ENCODE peak calls at places on chromosomes 5 and 9, in ten cellular contexts. Z, T, K, R, V, N, G, S, C and L are unnamed samples.

GRCh38 chr9:134525070-134525815 is 116.4 kb upstream of the COL5A1 start:
- DNase-seq in R (no peak), V (no peak), C (no peak), K (peak), N (no peak), Z (no peak), T (no peak), S (peak), G (no peak), L (no peak)

GRCh38 chr5:73619606-73620334 is 6.2 kb upstream of the ARHGEF28 start:
- DNase-seq in K (no peak), T (no peak), C (no peak), S (no peak), V (no peak), N (no peak), R (no peak), Z (no peak), G (no peak), L (no peak)

GRCh38 chr5:116494784-116495480 is 79.7 kb downstream of the SEMA6A start:
- DNase-seq in T (no peak), K (no peak), V (no peak), R (no peak), Z (no peak), C (no peak), S (no peak), N (no peak), G (no peak), L (no peak)

GRCh38 chr5:149228610-149229297 is 42.9 kb upstream of the AFAP1L1 start:
- DNase-seq in C (no peak), T (peak), N (peak), Z (no peak), S (peak), G (peak), K (no peak), R (peak), V (peak), L (peak)

GRCh38 chr5:171314728-171315385 is 5.8 kb downstream of the TLX3 start:
- DNase-seq in Z (no peak), R (no peak), N (no peak), K (no peak), C (no peak), T (no peak), G (no peak), V (no peak), S (no peak), L (no peak)

GRCh38 chr9:126233175-126233574 is 93.5 kb upstream of the MVB12B start:
- DNase-seq in C (no peak), K (no peak), R (no peak), Z (no peak), N (no peak), G (no peak), V (peak), S (no peak), T (no peak), L (no peak)

GRCh38 chr9:123399803-123400378 is 43.9 kb downstream of the CRB2 start:
- DNase-seq in V (peak), Z (no peak), R (peak), N (no peak), K (no peak), G (no peak), T (peak), S (peak), C (no peak), L (no peak)

GRCh38 chr5:175230299-175230698 is 213.7 kb downstream of the DRD1 start:
- DNase-seq in N (no peak), C (no peak), G (no peak), K (no peak), V (no peak), R (no peak), T (no peak), S (no peak), Z (no peak), L (no peak)

GRCh38 chr5:42518595-42519067 is 95.4 kb downstream of the GHR start:
- DNase-seq in C (no peak), N (peak), T (no peak), R (no peak), V (no peak), S (no peak), K (no peak), G (peak), Z (peak), L (no peak)

GRCh38 chr5:1033178-1033577 is 24.6 kb downstream of the NKD2 start:
- DNase-seq in N (no peak), K (no peak), S (no peak), R (no peak), T (no peak), Z (no peak), V (peak), C (no peak), G (peak), L (no peak)

GRCh38 chr5:128498844-128499455 is 39.1 kb downstream of the FBN2 start:
- DNase-seq in G (no peak), Z (no peak), N (no peak), V (peak), T (peak), S (no peak), R (peak), C (no peak), K (no peak), L (no peak)

GRCh38 chr5:173969167-173970049 is 19.6 kb upstream of the C5orf47 start:
- DNase-seq in N (no peak), C (no peak), G (no peak), K (no peak), V (no peak), Z (no peak), R (peak), T (peak), S (no peak), L (no peak)

GRCh38 chr9:110583237-110583636 is 3.7 kb upstream of the SVEP1 start:
- DNase-seq in N (no peak), C (no peak), G (no peak), K (no peak), S (no peak), Z (no peak), T (peak), R (no peak), V (no peak), L (no peak)

GRCh38 chr5:173602423-173602822 is 14.0 kb downstream of the BOD1 start:
- DNase-seq in K (no peak), R (no peak), T (no peak), V (no peak), S (no peak), C (no peak), G (no peak), Z (no peak), N (peak), L (peak)

GRCh38 chr9:13911473-13911872 is 402.5 kb downstream of the NFIB start:
- DNase-seq in T (no peak), V (no peak), Z (no peak), C (no peak), N (no peak), G (no peak), S (no peak), R (no peak), K (no peak), L (no peak)

GRCh38 chr5:103433216-103433615 is 129.4 kb downstream of the NUDT12 start:
- DNase-seq in S (no peak), C (no peak), G (no peak), R (no peak), Z (no peak), N (no peak), V (no peak), T (no peak), K (no peak), L (no peak)

GRCh38 chr5:93581738-93582414 is 857 bp upstream of the NR2F1-AS1 start:
- DNase-seq in K (no peak), C (no peak), R (no peak), G (peak), Z (no peak), S (no peak), N (no peak), T (peak), V (no peak), L (peak)

GRCh38 chr9:99398241-99398640 is 176.2 kb downstream of the SEC61B start:
- DNase-seq in C (no peak), Z (no peak), R (no peak), T (no peak), S (no peak), G (no peak), N (no peak), K (no peak), V (no peak), L (no peak)

GRCh38 chr9:9117866-9118265 is 1318.3 kb upstream of the DMAC1 start:
- DNase-seq in G (no peak), R (no peak), C (no peak), Z (no peak), K (no peak), N (no peak), S (no peak), T (no peak), V (no peak), L (no peak)

GRCh38 chr5:96008987-96009647 is 47.5 kb upstream of the ELL2 start:
- DNase-seq in C (no peak), G (no peak), T (no peak), N (no peak), V (no peak), K (no peak), R (no peak), S (no peak), Z (no peak), L (no peak)

GRCh38 chr5:55421074-55421529 is 113.3 kb downstream of the MTREX start:
- DNase-seq in G (no peak), V (no peak), N (no peak), Z (no peak), C (no peak), R (no peak), K (no peak), T (no peak), S (no peak), L (no peak)

GRCh38 chr9:121930970-121931369 is 162.1 kb downstream of the TTLL11 start:
- DNase-seq in G (no peak), Z (no peak), K (no peak), T (no peak), V (no peak), N (no peak), C (no peak), R (no peak), S (no peak), L (no peak)

GRCh38 chr5:137507150-137507549 is 8.0 kb upstream of the SPOCK1 start:
- DNase-seq in K (no peak), N (no peak), G (no peak), R (no peak), C (no peak), Z (no peak), V (no peak), T (no peak), S (no peak), L (no peak)

GRCh38 chr5:150469718-150470470 is 20.4 kb upstream of the RPS14 start:
- DNase-seq in T (peak), G (no peak), N (no peak), V (no peak), S (no peak), R (no peak), K (no peak), Z (no peak), C (no peak), L (no peak)
- TF ChIP-seq EP300 in T (peak), G (no peak), N (no peak), V (peak), S (no peak), R (no peak), K (no peak), Z (no peak), C (no peak), L (no peak)

DNA sequence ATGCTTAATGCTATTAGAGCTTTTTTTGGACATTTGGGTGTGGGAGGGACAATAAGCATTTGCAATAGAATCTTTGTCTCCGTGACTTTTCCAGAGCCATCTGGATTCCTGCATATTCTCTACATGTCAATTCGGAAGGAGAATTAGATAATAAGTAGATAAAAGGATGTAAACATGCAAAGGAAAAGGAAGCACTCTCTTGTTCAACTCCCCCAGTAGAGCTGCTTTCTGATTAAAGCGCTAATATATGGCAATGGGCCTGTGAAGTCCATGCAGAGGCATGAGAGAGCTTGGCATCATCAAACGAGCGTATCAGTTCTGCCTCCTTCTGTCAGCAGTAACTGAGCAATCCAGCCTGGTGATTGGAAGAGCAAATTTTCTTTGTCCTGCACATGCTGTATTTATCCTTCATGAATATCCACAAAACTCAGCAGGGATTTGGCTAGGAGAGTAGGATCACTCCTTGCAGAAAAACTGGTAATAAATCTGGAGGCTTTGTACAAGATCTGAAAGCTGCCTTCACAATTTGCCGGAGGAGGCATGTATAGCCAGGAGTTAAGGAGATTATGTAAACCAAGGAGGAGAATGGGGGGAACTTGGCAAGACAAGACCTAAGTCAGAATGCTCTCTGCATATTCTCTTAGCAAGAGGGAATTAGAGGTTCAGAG is 1752.9 kb downstream of the MAT2B start:
- DNase-seq in G (no peak), N (no peak), R (no peak), V (peak), K (no peak), S (no peak), T (no peak), C (no peak), Z (no peak), L (no peak)
- TF ChIP-seq EP300 in G (no peak), N (no peak), R (no peak), V (no peak), K (no peak), S (no peak), T (no peak), C (no peak), Z (no peak), L (no peak)

GRCh38 chr9:93068956-93069355 is 10.5 kb downstream of the SUSD3 start:
- DNase-seq in T (no peak), R (no peak), N (no peak), K (no peak), S (no peak), C (no peak), V (no peak), Z (no peak), G (no peak), L (no peak)

GRCh38 chr9:93066978-93067603 is 8.6 kb downstream of the SUSD3 start:
- DNase-seq in G (no peak), S (no peak), R (no peak), V (no peak), Z (no peak), T (no peak), K (no peak), C (no peak), N (no peak), L (no peak)

GRCh38 chr9:93072383-93072795 is 13.9 kb downstream of the SUSD3 start:
- DNase-seq in Z (no peak), T (no peak), N (no peak), S (peak), C (no peak), G (peak), R (no peak), K (no peak), V (peak), L (peak)

GRCh38 chr9:93076101-93076791 is 17.7 kb downstream of the SUSD3 start:
- DNase-seq in C (no peak), R (no peak), V (no peak), Z (no peak), N (no peak), G (no peak), S (no peak), T (no peak), K (no peak), L (no peak)

GRCh38 chr9:93071464-93071863 is 13.0 kb downstream of the SUSD3 start:
- DNase-seq in C (no peak), K (no peak), R (peak), N (no peak), S (no peak), G (no peak), T (peak), V (peak), Z (no peak), L (peak)
- TF ChIP-seq EP300 in C (no peak), K (no peak), R (no peak), N (no peak), S (no peak), G (no peak), T (no peak), V (no peak), Z (no peak), L (no peak)

DNA sequence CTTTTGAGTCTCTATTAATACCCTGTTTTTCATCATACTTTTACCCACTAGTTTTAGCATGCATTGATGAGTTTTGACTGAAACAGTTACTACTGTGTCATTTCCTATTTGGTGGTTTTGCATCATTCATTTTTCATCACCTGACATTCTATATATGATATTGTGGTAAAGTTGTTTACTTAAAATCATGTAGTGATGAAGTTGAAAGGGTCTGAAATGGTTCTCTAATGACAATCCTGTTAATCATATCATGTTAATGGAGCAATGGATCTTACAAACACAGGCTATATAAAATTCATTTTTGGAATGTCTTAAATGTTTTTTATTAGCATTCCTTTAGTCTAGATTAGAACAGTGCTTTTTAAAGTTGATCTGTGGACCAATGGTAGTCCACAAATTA is 84.1 kb downstream of the ERBIN start:
- DNase-seq in C (no peak), Z (no peak), T (no peak), R (no peak), S (no peak), N (no peak), G (no peak), K (no peak), V (no peak), L (no peak)
- TF ChIP-seq EP300 in C (no peak), Z (no peak), T (no peak), R (no peak), S (no peak), N (no peak), G (no peak), K (no peak), V (no peak), L (no peak)

DNA sequence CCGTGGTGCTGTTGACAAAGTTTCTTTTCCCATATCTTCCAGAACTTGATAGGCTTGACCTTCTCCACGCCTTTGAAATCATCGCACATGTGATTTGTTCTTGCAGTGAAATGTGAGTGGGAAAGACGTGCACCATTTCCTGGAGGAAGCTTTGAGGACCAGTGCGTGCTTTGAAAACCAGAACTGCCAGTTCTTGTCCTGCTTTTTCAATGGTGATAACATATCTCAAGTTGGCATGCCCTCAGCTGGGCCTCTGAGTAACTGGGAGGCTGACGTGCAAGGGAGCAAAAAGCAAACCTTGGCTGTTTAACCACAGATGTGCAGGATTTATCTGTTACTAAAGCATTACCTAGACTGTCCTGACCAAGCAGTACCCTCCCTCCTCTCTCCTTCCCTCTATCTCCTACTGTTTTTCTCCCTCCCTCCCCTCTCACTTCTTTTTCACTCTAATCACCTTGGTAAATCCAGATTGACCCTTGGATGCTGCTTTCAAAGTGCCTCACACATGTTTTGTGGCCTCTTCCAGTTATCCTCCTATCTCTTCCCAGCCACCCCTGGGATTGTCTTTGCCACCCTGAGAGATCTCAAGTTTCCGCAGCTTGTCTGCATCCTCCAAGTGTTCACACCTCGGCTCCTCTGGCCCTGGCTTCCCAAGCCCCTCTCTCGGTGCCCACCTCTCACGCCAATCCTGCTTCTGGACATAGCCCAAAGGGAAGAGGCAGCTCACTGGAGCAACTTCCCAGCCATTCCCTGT is 198.2 kb downstream of the ERCC6L2 start:
- DNase-seq in V (no peak), G (no peak), T (no peak), K (peak), N (no peak), S (no peak), R (no peak), Z (no peak), C (no peak), L (no peak)
- TF ChIP-seq EP300 in V (no peak), G (no peak), T (no peak), K (no peak), N (no peak), S (no peak), R (no peak), Z (no peak), C (no peak), L (no peak)

GRCh38 chr9:36903541-36904435 is 130.3 kb downstream of the PAX5 start:
- DNase-seq in C (no peak), V (peak), S (no peak), R (peak), K (peak), N (no peak), G (no peak), T (peak), Z (no peak), L (no peak)
- TF ChIP-seq EP300 in C (no peak), V (no peak), S (no peak), R (no peak), K (no peak), N (no peak), G (no peak), T (no peak), Z (no peak), L (no peak)

GRCh38 chr5:33594006-33594405 is 153.2 kb downstream of the TARS1 start:
- DNase-seq in K (no peak), R (no peak), V (no peak), N (no peak), S (no peak), G (no peak), C (no peak), T (no peak), Z (no peak), L (no peak)

GRCh38 chr5:33583332-33583731 is 142.6 kb downstream of the TARS1 start:
- DNase-seq in G (no peak), Z (no peak), S (no peak), N (no peak), C (no peak), T (no peak), V (no peak), R (no peak), K (no peak), L (no peak)

GRCh38 chr5:33592245-33592644 is 151.5 kb downstream of the TARS1 start:
- DNase-seq in Z (no peak), R (no peak), T (no peak), V (no peak), K (no peak), G (no peak), C (no peak), S (no peak), N (no peak), L (no peak)

DNA sequence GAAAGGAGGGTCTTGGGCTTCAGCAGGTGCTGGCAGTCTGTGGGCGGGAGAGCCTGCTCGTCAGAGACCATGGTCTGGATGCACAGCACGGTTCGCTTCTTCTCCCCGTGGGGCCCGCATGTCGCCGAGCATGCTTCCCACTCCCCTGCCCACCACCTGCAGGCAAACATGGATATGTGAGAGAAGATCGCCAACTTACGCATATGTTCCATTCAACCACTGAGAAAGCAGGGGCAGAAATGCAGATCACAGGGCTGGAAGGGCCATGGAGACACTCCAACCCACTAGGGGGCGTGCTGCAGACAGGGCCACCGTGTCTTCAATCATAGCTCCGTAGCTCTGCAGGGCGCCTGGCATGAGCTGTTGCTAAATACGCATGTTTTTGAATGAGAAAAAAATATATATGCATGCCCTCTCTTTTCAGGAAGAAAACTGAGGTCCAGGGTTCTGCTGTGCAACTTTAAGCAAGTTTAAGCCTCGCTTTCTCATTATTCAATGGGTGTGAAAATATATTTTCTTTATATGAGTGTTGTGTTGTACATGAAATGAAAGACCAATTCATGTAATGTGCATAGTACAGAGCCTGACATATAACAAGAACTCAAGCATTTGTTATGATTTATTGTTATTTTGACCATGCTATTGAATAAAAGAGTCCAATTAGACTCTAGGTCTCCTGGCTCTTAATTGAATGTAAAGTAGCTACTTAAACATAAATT is 148.0 kb downstream of the TARS1 start:
- DNase-seq in K (peak), N (no peak), R (peak), G (no peak), Z (no peak), V (peak), T (peak), C (peak), S (peak), L (no peak)
- TF ChIP-seq EP300 in K (no peak), N (no peak), R (no peak), G (no peak), Z (no peak), V (no peak), T (no peak), C (no peak), S (no peak), L (no peak)

GRCh38 chr5:178818094-178818493 is 41.7 kb upstream of the ZNF354B start:
- DNase-seq in R (no peak), N (no peak), S (no peak), V (peak), G (no peak), K (no peak), C (no peak), T (no peak), Z (no peak), L (no peak)
- TF ChIP-seq EP300 in R (no peak), N (no peak), S (no peak), V (no peak), G (no peak), K (no peak), C (no peak), T (no peak), Z (no peak), L (no peak)